ENCODE peak calls at places on chromosomes 16 and 17, in four cellular contexts. E is A549, S is K562, O is WTC11. G is an unnamed sample.

GRCh38 chr16:10694830-10695229 is at the start of gene TEKT5:
- DNase-seq in E (no peak), S (no peak), O (no peak), G (no peak)

GRCh38 chr16:49436181-49436580 is 62.6 kb downstream of the C16orf78 start:
- DNase-seq in E (no peak), S (no peak), O (no peak), G (no peak)

GRCh38 chr16:27285676-27286196 is 17.2 kb upstream of the NSMCE1 start:
- DNase-seq in E (no peak), S (no peak), O (no peak), G (no peak)

GRCh38 chr17:52724578-52724977 is 566.1 kb upstream of the CA10 start:
- DNase-seq in E (no peak), S (no peak), O (no peak), G (no peak)

GRCh38 chr17:55540414-55541091 is 29.3 kb upstream of the SMIM36 start:
- DNase-seq in E (peak; percentile 90), S (no peak), O (no peak), G (no peak)

GRCh38 chr16:19094542-19095365 is 19.0 kb upstream of the ITPRIPL2 start:
- DNase-seq in E (peak; percentile 91), S (no peak), O (no peak), G (peak; percentile 88)

GRCh38 chr16:29007865-29008593 is 23.2 kb downstream of the LAT start:
- DNase-seq in E (no peak), S (peak; percentile 56), O (no peak), G (no peak)

GRCh38 chr17:47301161-47301560 is 22.6 kb upstream of the EFCAB13 start:
- DNase-seq in E (no peak), S (no peak), O (no peak), G (no peak)

GRCh38 chr17:8954339-8954738 is 11.2 kb downstream of the PIK3R5 start:
- DNase-seq in E (no peak), S (no peak), O (peak; percentile 32), G (no peak)

GRCh38 chr16:4694664-4695451 is 1.5 kb downstream of the NUDT16L1 start:
- DNase-seq in E (no peak), S (no peak), O (no peak), G (no peak)

DNA sequence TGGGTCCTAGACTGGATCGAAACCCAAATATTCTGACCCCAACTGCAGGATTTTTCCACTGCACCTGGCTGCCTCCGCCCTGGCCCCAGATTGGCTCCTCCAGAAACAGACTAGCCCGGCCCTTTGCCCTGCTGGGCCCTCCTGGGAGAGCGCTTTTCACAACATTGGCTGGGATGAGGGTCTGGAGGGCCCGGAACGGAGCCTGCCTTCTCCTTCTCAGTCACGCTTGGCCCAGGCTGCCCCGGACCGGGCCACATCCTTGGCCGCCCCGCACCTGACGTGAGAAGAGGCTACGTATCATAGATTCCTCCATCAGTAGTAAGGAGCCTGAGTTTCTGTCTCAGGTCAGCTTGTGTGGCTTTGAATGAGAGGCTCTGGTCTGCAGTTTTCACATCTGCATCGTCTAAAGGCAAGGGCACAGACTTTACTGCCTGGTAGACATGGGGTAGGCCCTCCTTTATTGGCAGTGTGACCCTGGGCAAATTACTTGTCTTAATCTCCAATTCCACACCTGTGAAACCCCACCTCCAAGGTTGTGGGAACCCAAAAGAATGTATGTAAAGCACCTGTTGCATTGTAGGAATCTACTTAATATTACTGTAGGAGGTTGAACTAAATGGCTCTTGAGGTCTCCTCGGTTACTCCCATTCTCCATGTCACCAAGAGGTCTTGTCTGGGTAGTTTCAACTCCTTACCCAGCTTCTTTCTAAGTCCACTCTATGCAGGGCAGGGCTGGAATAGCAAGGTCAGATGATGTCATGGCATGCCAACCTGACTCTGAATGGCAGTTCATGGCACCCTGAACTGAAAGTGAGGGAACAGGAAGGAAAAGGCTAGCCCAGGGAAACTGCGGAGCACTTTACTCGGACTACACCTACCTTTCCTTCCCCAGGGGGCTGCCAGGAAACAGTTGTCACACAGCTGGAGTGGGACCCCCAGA is 666 bp downstream of the LRRC3C start:
- DNase-seq in E (peak; percentile 35), S (peak; percentile 43), O (peak; percentile 77), G (peak; percentile 72)
- TF ChIP-seq HMGXB4 in E (no peak), S (no peak), O (no peak), G (no peak)

DNA sequence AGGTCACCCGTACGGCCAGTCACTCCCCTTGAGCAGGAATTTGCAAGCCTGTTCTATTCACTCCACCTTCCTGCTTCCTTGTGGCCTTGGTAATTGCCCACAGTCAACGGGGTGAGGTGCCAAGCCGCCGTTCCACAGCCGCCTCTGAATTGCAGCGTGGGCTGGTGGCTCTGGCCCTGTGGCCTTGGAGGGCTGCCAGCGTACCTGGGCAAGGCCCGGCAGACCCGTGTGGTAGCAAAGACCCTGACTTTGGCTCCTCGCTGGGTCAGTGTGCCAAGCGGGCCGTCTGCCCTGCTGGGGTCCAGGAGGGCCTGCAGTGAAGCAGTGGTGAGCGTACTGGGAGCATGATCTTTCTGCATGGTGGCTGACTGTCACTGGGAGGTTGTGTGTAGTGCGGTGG is 3.6 kb downstream of the BANP start:
- DNase-seq in E (no peak), S (no peak), O (no peak), G (no peak)
- TF ChIP-seq HMGXB4 in E (no peak), S (no peak), O (no peak), G (no peak)

DNA sequence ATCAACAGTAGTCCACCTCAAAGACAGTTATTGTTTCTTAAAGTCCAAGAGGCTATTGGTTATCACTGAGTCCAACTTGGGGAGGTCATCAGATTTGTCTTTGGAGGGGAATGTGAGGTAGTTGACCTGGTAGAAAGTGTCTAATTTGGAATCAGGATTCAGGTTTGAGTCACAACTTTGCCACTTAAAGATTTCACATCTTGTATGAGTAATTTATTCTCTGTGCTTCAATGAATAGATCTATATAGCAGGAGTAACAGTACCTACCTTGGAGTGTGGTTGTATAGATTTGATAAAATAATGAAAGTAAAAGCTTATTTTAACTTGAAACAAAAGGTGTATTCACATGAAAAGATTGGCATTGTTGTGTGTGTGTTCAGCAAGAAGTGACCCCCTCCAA is 119.3 kb upstream of the TBX2 start:
- DNase-seq in E (no peak), S (no peak), O (no peak), G (no peak)
- TF ChIP-seq HMGXB4 in E (no peak), S (no peak), O (no peak), G (no peak)

DNA sequence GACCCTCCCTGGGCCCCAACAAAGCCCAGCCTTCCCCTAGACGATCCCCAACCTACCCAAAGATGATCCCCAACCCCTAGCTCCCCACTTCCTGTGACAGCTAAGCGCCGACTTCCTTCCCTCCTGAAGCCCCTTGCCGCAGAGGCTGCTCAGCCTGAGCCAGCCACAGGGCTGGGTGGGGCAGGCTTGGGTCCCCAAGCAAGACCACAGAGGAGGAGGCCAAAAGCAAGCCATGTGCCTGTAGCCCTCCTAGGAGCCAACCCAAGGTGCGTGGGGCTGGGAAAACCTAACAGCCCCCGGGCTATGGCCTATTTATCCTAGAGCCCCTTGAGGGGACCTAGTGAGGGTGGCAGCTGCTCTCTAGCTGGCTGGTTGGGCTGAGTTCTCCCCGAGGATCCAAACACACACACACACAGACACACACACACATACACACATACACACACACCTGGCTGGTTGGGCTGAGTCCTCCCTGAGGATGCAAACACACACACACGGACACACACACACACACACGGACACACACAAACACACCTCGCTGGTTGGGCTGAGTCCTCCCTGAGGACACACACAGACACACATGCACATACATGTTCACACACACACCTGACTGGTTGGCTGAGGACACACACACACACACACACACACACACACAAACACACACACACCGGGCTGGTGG is 4.8 kb downstream of the ARRB2 start:
- DNase-seq in E (no peak), S (no peak), O (no peak), G (no peak)
- TF ChIP-seq HMGXB4 in E (no peak), S (no peak), O (no peak), G (no peak)

GRCh38 chr17:48462946-48463345 is 32.9 kb upstream of the SKAP1 start:
- DNase-seq in E (no peak), S (no peak), O (no peak), G (no peak)
- TF ChIP-seq HMGXB4 in E (no peak), S (no peak), O (no peak), G (no peak)

GRCh38 chr17:44304651-44305050 is 3.8 kb upstream of the RUNDC3A start:
- DNase-seq in E (no peak), S (no peak), O (no peak), G (no peak)
- TF ChIP-seq HMGXB4 in E (no peak), S (no peak), O (no peak), G (no peak)

G was measured in HepG2.